ENCODE peak calls at places on chromosomes 4 and X, in five cellular contexts. One of them, this sample, is unnamed.

GRCh38 chr4:113028074-113028473 is 21.4 kb upstream of the ANK2 start:
- DNase-seq in activated naive CD4-positive, alpha-beta T cell treated with anti-CD3 and anti-CD28 coated beads, Interleukin-2, amount 10 ng/mL, durations not matched to agents 7 days and 5 days: no peak
- DNase-seq in endothelial cell: no peak
- DNase-seq in activated CD8-positive, alpha-beta memory T cell treated with anti-CD3 and anti-CD28 coated beads, Interleukin-2, amount 50 U/mL, for 4 hours: no peak
- DNase-seq in stomach: no peak
- DNase-seq in this sample: no peak

GRCh38 chrX:42098897-42099296 is 175.5 kb upstream of the CASK start:
- DNase-seq in activated CD8-positive, alpha-beta memory T cell treated with anti-CD3 and anti-CD28 coated beads, Interleukin-2, amount 50 U/mL, for 4 hours: no peak
- DNase-seq in endothelial cell: no peak
- DNase-seq in activated naive CD4-positive, alpha-beta T cell treated with anti-CD3 and anti-CD28 coated beads, Interleukin-2, amount 10 ng/mL, durations not matched to agents 7 days and 5 days: no peak
- DNase-seq in stomach: no peak
- DNase-seq in this sample: no peak

GRCh38 chr4:53481586-53481985 is 104.1 kb downstream of the FIP1L1 start:
- DNase-seq in activated naive CD4-positive, alpha-beta T cell treated with anti-CD3 and anti-CD28 coated beads, Interleukin-2, amount 10 ng/mL, durations not matched to agents 7 days and 5 days: no peak
- DNase-seq in stomach: no peak
- DNase-seq in activated CD8-positive, alpha-beta memory T cell treated with anti-CD3 and anti-CD28 coated beads, Interleukin-2, amount 50 U/mL, for 4 hours: no peak
- DNase-seq in endothelial cell: no peak
- DNase-seq in this sample: no peak

GRCh38 chr4:27090406-27090805 is 229.8 kb downstream of the STIM2 start:
- DNase-seq in activated CD8-positive, alpha-beta memory T cell treated with anti-CD3 and anti-CD28 coated beads, Interleukin-2, amount 50 U/mL, for 4 hours: no peak
- DNase-seq in activated naive CD4-positive, alpha-beta T cell treated with anti-CD3 and anti-CD28 coated beads, Interleukin-2, amount 10 ng/mL, durations not matched to agents 7 days and 5 days: no peak
- DNase-seq in endothelial cell: no peak
- DNase-seq in stomach: no peak
- DNase-seq in this sample: no peak

GRCh38 chr4:149218672-149219071 is 597.0 kb downstream of the IQCM start:
- DNase-seq in endothelial cell: no peak
- DNase-seq in activated CD8-positive, alpha-beta memory T cell treated with anti-CD3 and anti-CD28 coated beads, Interleukin-2, amount 50 U/mL, for 4 hours: no peak
- DNase-seq in activated naive CD4-positive, alpha-beta T cell treated with anti-CD3 and anti-CD28 coated beads, Interleukin-2, amount 10 ng/mL, durations not matched to agents 7 days and 5 days: no peak
- DNase-seq in stomach: no peak
- DNase-seq in this sample: no peak

GRCh38 chrX:327660-328126 is 9.1 kb upstream of the GTPBP6 start:
- DNase-seq in endothelial cell: no peak
- DNase-seq in activated CD8-positive, alpha-beta memory T cell treated with anti-CD3 and anti-CD28 coated beads, Interleukin-2, amount 50 U/mL, for 4 hours: no peak
- DNase-seq in activated naive CD4-positive, alpha-beta T cell treated with anti-CD3 and anti-CD28 coated beads, Interleukin-2, amount 10 ng/mL, durations not matched to agents 7 days and 5 days: no peak
- DNase-seq in stomach: no peak
- DNase-seq in this sample: no peak

GRCh38 chr4:127352220-127352619 is 280.5 kb upstream of the INTU start:
- DNase-seq in endothelial cell: no peak
- DNase-seq in activated naive CD4-positive, alpha-beta T cell treated with anti-CD3 and anti-CD28 coated beads, Interleukin-2, amount 10 ng/mL, durations not matched to agents 7 days and 5 days: no peak
- DNase-seq in activated CD8-positive, alpha-beta memory T cell treated with anti-CD3 and anti-CD28 coated beads, Interleukin-2, amount 50 U/mL, for 4 hours: no peak
- DNase-seq in stomach: no peak
- DNase-seq in this sample: no peak

GRCh38 chrX:153398275-153398960 is 2.7 kb downstream of the PNMA6E start:
- DNase-seq in stomach: no peak
- DNase-seq in activated CD8-positive, alpha-beta memory T cell treated with anti-CD3 and anti-CD28 coated beads, Interleukin-2, amount 50 U/mL, for 4 hours: no peak
- DNase-seq in endothelial cell: no peak
- DNase-seq in activated naive CD4-positive, alpha-beta T cell treated with anti-CD3 and anti-CD28 coated beads, Interleukin-2, amount 10 ng/mL, durations not matched to agents 7 days and 5 days: no peak
- DNase-seq in this sample: no peak

GRCh38 chrX:151821226-151821625 is 86.7 kb downstream of the CNGA2 start:
- DNase-seq in stomach: no peak
- DNase-seq in activated naive CD4-positive, alpha-beta T cell treated with anti-CD3 and anti-CD28 coated beads, Interleukin-2, amount 10 ng/mL, durations not matched to agents 7 days and 5 days: no peak
- DNase-seq in endothelial cell: no peak
- DNase-seq in activated CD8-positive, alpha-beta memory T cell treated with anti-CD3 and anti-CD28 coated beads, Interleukin-2, amount 50 U/mL, for 4 hours: no peak
- DNase-seq in this sample: no peak

GRCh38 chr4:72094054-72094780 is 62.4 kb downstream of the NPFFR2 start:
- DNase-seq in endothelial cell: no peak
- DNase-seq in activated CD8-positive, alpha-beta memory T cell treated with anti-CD3 and anti-CD28 coated beads, Interleukin-2, amount 50 U/mL, for 4 hours: no peak
- DNase-seq in activated naive CD4-positive, alpha-beta T cell treated with anti-CD3 and anti-CD28 coated beads, Interleukin-2, amount 10 ng/mL, durations not matched to agents 7 days and 5 days: no peak
- DNase-seq in stomach: no peak
- DNase-seq in this sample: no peak

GRCh38 chr4:163343604-163344146 is at the start of gene NPY5R:
- DNase-seq in activated naive CD4-positive, alpha-beta T cell treated with anti-CD3 and anti-CD28 coated beads, Interleukin-2, amount 10 ng/mL, durations not matched to agents 7 days and 5 days: no peak
- DNase-seq in stomach: no peak
- DNase-seq in endothelial cell: peak
- DNase-seq in activated CD8-positive, alpha-beta memory T cell treated with anti-CD3 and anti-CD28 coated beads, Interleukin-2, amount 50 U/mL, for 4 hours: no peak
- DNase-seq in this sample: no peak

GRCh38 chrX:138150709-138151108 is 560.8 kb downstream of the FGF13 start:
- DNase-seq in stomach: no peak
- DNase-seq in endothelial cell: no peak
- DNase-seq in activated CD8-positive, alpha-beta memory T cell treated with anti-CD3 and anti-CD28 coated beads, Interleukin-2, amount 50 U/mL, for 4 hours: no peak
- DNase-seq in activated naive CD4-positive, alpha-beta T cell treated with anti-CD3 and anti-CD28 coated beads, Interleukin-2, amount 10 ng/mL, durations not matched to agents 7 days and 5 days: no peak
- DNase-seq in this sample: no peak

GRCh38 chrX:33543757-33544156 is 332.4 kb upstream of the DMD start:
- DNase-seq in activated naive CD4-positive, alpha-beta T cell treated with anti-CD3 and anti-CD28 coated beads, Interleukin-2, amount 10 ng/mL, durations not matched to agents 7 days and 5 days: no peak
- DNase-seq in stomach: no peak
- DNase-seq in endothelial cell: no peak
- DNase-seq in activated CD8-positive, alpha-beta memory T cell treated with anti-CD3 and anti-CD28 coated beads, Interleukin-2, amount 50 U/mL, for 4 hours: no peak
- DNase-seq in this sample: no peak

GRCh38 chrX:64894454-64895038 is 81.7 kb downstream of the ZC4H2 start:
- DNase-seq in activated CD8-positive, alpha-beta memory T cell treated with anti-CD3 and anti-CD28 coated beads, Interleukin-2, amount 50 U/mL, for 4 hours: peak
- DNase-seq in endothelial cell: peak
- DNase-seq in stomach: peak
- DNase-seq in activated naive CD4-positive, alpha-beta T cell treated with anti-CD3 and anti-CD28 coated beads, Interleukin-2, amount 10 ng/mL, durations not matched to agents 7 days and 5 days: peak
- DNase-seq in this sample: peak

GRCh38 chrX:108740299-108740774 is 4.0 kb upstream of the IRS4 start:
- DNase-seq in activated naive CD4-positive, alpha-beta T cell treated with anti-CD3 and anti-CD28 coated beads, Interleukin-2, amount 10 ng/mL, durations not matched to agents 7 days and 5 days: no peak
- DNase-seq in endothelial cell: no peak
- DNase-seq in activated CD8-positive, alpha-beta memory T cell treated with anti-CD3 and anti-CD28 coated beads, Interleukin-2, amount 50 U/mL, for 4 hours: no peak
- DNase-seq in stomach: no peak
- DNase-seq in this sample: no peak

GRCh38 chrX:15343075-15343476 is 7.8 kb upstream of the PIGA start:
- DNase-seq in activated naive CD4-positive, alpha-beta T cell treated with anti-CD3 and anti-CD28 coated beads, Interleukin-2, amount 10 ng/mL, durations not matched to agents 7 days and 5 days: no peak
- DNase-seq in stomach: no peak
- DNase-seq in activated CD8-positive, alpha-beta memory T cell treated with anti-CD3 and anti-CD28 coated beads, Interleukin-2, amount 50 U/mL, for 4 hours: no peak
- DNase-seq in endothelial cell: no peak
- DNase-seq in this sample: peak

GRCh38 chrX:4708970-4709760 is 995.7 kb upstream of the PRKX start:
- DNase-seq in endothelial cell: no peak
- DNase-seq in stomach: peak
- DNase-seq in activated CD8-positive, alpha-beta memory T cell treated with anti-CD3 and anti-CD28 coated beads, Interleukin-2, amount 50 U/mL, for 4 hours: no peak
- DNase-seq in activated naive CD4-positive, alpha-beta T cell treated with anti-CD3 and anti-CD28 coated beads, Interleukin-2, amount 10 ng/mL, durations not matched to agents 7 days and 5 days: no peak
- DNase-seq in this sample: no peak

GRCh38 chrX:45758738-45759397 is 558.2 kb upstream of the DIPK2B start:
- DNase-seq in stomach: no peak
- DNase-seq in activated CD8-positive, alpha-beta memory T cell treated with anti-CD3 and anti-CD28 coated beads, Interleukin-2, amount 50 U/mL, for 4 hours: no peak
- DNase-seq in endothelial cell: no peak
- DNase-seq in activated naive CD4-positive, alpha-beta T cell treated with anti-CD3 and anti-CD28 coated beads, Interleukin-2, amount 10 ng/mL, durations not matched to agents 7 days and 5 days: peak
- DNase-seq in this sample: peak

GRCh38 chrX:133413218-133413925 is 1.9 kb downstream of the GPC4 start:
- DNase-seq in stomach: no peak
- DNase-seq in activated naive CD4-positive, alpha-beta T cell treated with anti-CD3 and anti-CD28 coated beads, Interleukin-2, amount 10 ng/mL, durations not matched to agents 7 days and 5 days: no peak
- DNase-seq in activated CD8-positive, alpha-beta memory T cell treated with anti-CD3 and anti-CD28 coated beads, Interleukin-2, amount 50 U/mL, for 4 hours: no peak
- DNase-seq in endothelial cell: peak
- DNase-seq in this sample: no peak

GRCh38 chr4:1406416-1406945 is at the start of gene NKX1-1:
- DNase-seq in activated CD8-positive, alpha-beta memory T cell treated with anti-CD3 and anti-CD28 coated beads, Interleukin-2, amount 50 U/mL, for 4 hours: no peak
- DNase-seq in activated naive CD4-positive, alpha-beta T cell treated with anti-CD3 and anti-CD28 coated beads, Interleukin-2, amount 10 ng/mL, durations not matched to agents 7 days and 5 days: no peak
- DNase-seq in endothelial cell: no peak
- DNase-seq in stomach: peak
- DNase-seq in this sample: no peak

GRCh38 chr4:19736968-19737756 is 514.5 kb upstream of the SLIT2 start:
- DNase-seq in stomach: no peak
- DNase-seq in activated naive CD4-positive, alpha-beta T cell treated with anti-CD3 and anti-CD28 coated beads, Interleukin-2, amount 10 ng/mL, durations not matched to agents 7 days and 5 days: no peak
- DNase-seq in endothelial cell: no peak
- DNase-seq in activated CD8-positive, alpha-beta memory T cell treated with anti-CD3 and anti-CD28 coated beads, Interleukin-2, amount 50 U/mL, for 4 hours: no peak
- DNase-seq in this sample: no peak

GRCh38 chr4:142567199-142567598 is 278.9 kb downstream of the INPP4B start:
- DNase-seq in activated CD8-positive, alpha-beta memory T cell treated with anti-CD3 and anti-CD28 coated beads, Interleukin-2, amount 50 U/mL, for 4 hours: peak
- DNase-seq in activated naive CD4-positive, alpha-beta T cell treated with anti-CD3 and anti-CD28 coated beads, Interleukin-2, amount 10 ng/mL, durations not matched to agents 7 days and 5 days: peak
- DNase-seq in stomach: no peak
- DNase-seq in endothelial cell: no peak
- DNase-seq in this sample: peak

GRCh38 chr4:183321516-183321915 is 710 bp downstream of the CLDN24 start:
- DNase-seq in stomach: no peak
- DNase-seq in endothelial cell: no peak
- DNase-seq in activated CD8-positive, alpha-beta memory T cell treated with anti-CD3 and anti-CD28 coated beads, Interleukin-2, amount 50 U/mL, for 4 hours: no peak
- DNase-seq in activated naive CD4-positive, alpha-beta T cell treated with anti-CD3 and anti-CD28 coated beads, Interleukin-2, amount 10 ng/mL, durations not matched to agents 7 days and 5 days: no peak
- DNase-seq in this sample: no peak

GRCh38 chr4:89294583-89295244 is 12.9 kb downstream of the GPRIN3 start:
- DNase-seq in stomach: no peak
- DNase-seq in activated naive CD4-positive, alpha-beta T cell treated with anti-CD3 and anti-CD28 coated beads, Interleukin-2, amount 10 ng/mL, durations not matched to agents 7 days and 5 days: no peak
- DNase-seq in endothelial cell: no peak
- DNase-seq in activated CD8-positive, alpha-beta memory T cell treated with anti-CD3 and anti-CD28 coated beads, Interleukin-2, amount 50 U/mL, for 4 hours: no peak
- DNase-seq in this sample: no peak

GRCh38 chr4:17317526-17317925 is 194.4 kb downstream of the QDPR start:
- DNase-seq in endothelial cell: no peak
- DNase-seq in stomach: no peak
- DNase-seq in activated naive CD4-positive, alpha-beta T cell treated with anti-CD3 and anti-CD28 coated beads, Interleukin-2, amount 10 ng/mL, durations not matched to agents 7 days and 5 days: no peak
- DNase-seq in activated CD8-positive, alpha-beta memory T cell treated with anti-CD3 and anti-CD28 coated beads, Interleukin-2, amount 50 U/mL, for 4 hours: no peak
- DNase-seq in this sample: no peak

GRCh38 chrX:153776611-153777045 is 4.2 kb upstream of the SRPK3 start:
- DNase-seq in activated naive CD4-positive, alpha-beta T cell treated with anti-CD3 and anti-CD28 coated beads, Interleukin-2, amount 10 ng/mL, durations not matched to agents 7 days and 5 days: peak
- DNase-seq in activated CD8-positive, alpha-beta memory T cell treated with anti-CD3 and anti-CD28 coated beads, Interleukin-2, amount 50 U/mL, for 4 hours: no peak
- DNase-seq in endothelial cell: no peak
- DNase-seq in stomach: no peak
- DNase-seq in this sample: no peak

GRCh38 chr4:26468283-26468949 is 21.9 kb downstream of the CCKAR start:
- DNase-seq in activated CD8-positive, alpha-beta memory T cell treated with anti-CD3 and anti-CD28 coated beads, Interleukin-2, amount 50 U/mL, for 4 hours: no peak
- DNase-seq in endothelial cell: no peak
- DNase-seq in stomach: no peak
- DNase-seq in activated naive CD4-positive, alpha-beta T cell treated with anti-CD3 and anti-CD28 coated beads, Interleukin-2, amount 10 ng/mL, durations not matched to agents 7 days and 5 days: no peak
- DNase-seq in this sample: no peak

GRCh38 chr4:174365018-174365587 is 81.4 kb downstream of the CEP44 start:
- DNase-seq in activated CD8-positive, alpha-beta memory T cell treated with anti-CD3 and anti-CD28 coated beads, Interleukin-2, amount 50 U/mL, for 4 hours: no peak
- DNase-seq in activated naive CD4-positive, alpha-beta T cell treated with anti-CD3 and anti-CD28 coated beads, Interleukin-2, amount 10 ng/mL, durations not matched to agents 7 days and 5 days: peak
- DNase-seq in stomach: no peak
- DNase-seq in endothelial cell: peak
- DNase-seq in this sample: peak

This sample was measured in GM23248.